ENCODE peak calls at places on chromosomes 16 and 17, in six cellular contexts. One of them, this sample, is unnamed.

GRCh38 chr17:49842846-49843245 is 5.0 kb downstream of the TAC4 start:
- DNase-seq in A549: no peak
- DNase-seq in Peyer's patch: no peak
- DNase-seq in stomach: no peak
- DNase-seq in heart left ventricle: no peak
- DNase-seq in body of pancreas: no peak
- DNase-seq in this sample: no peak

GRCh38 chr17:54992797-54993639 is 24.5 kb downstream of the STXBP4 start:
- DNase-seq in Peyer's patch: no peak
- DNase-seq in body of pancreas: no peak
- DNase-seq in heart left ventricle: no peak
- DNase-seq in A549: peak; percentile 71
- DNase-seq in stomach: no peak
- DNase-seq in this sample: no peak

GRCh38 chr17:4648741-4649140 is 7.3 kb upstream of the ALOX15 start:
- DNase-seq in A549: no peak
- DNase-seq in stomach: no peak
- DNase-seq in Peyer's patch: no peak
- DNase-seq in body of pancreas: no peak
- DNase-seq in heart left ventricle: no peak
- DNase-seq in this sample: no peak

GRCh38 chr17:57295526-57296023 is 39.3 kb downstream of the MSI2 start:
- DNase-seq in A549: peak; percentile 33
- DNase-seq in body of pancreas: no peak
- DNase-seq in heart left ventricle: no peak
- DNase-seq in Peyer's patch: no peak
- DNase-seq in stomach: no peak
- DNase-seq in this sample: no peak

GRCh38 chr16:88706288-88706964 is at the start of the genes CTU2 and RNF166:
- DNase-seq in stomach: peak; percentile 94
- DNase-seq in Peyer's patch: peak; percentile 95
- DNase-seq in heart left ventricle: peak; percentile 97
- DNase-seq in A549: peak; percentile 85
- DNase-seq in body of pancreas: peak; percentile 92
- DNase-seq in this sample: no peak

GRCh38 chr17:48643697-48644012 is 17.5 kb upstream of the HOXB9 start:
- DNase-seq in body of pancreas: no peak
- DNase-seq in stomach: no peak
- DNase-seq in heart left ventricle: no peak
- DNase-seq in A549: no peak
- DNase-seq in Peyer's patch: no peak
- DNase-seq in this sample: no peak

GRCh38 chr16:7004266-7004665 is 328.4 kb upstream of the RBFOX1 start:
- DNase-seq in Peyer's patch: no peak
- DNase-seq in body of pancreas: no peak
- DNase-seq in A549: no peak
- DNase-seq in stomach: no peak
- DNase-seq in heart left ventricle: no peak
- DNase-seq in this sample: no peak

GRCh38 chr17:73841431-73842060 is 197.3 kb upstream of the SDK2 start:
- DNase-seq in Peyer's patch: no peak
- DNase-seq in A549: peak; percentile 60
- DNase-seq in heart left ventricle: no peak
- DNase-seq in body of pancreas: no peak
- DNase-seq in stomach: no peak
- DNase-seq in this sample: no peak

GRCh38 chr17:14950216-14950615 is 314.9 kb downstream of the PMP22 start:
- DNase-seq in body of pancreas: no peak
- DNase-seq in heart left ventricle: no peak
- DNase-seq in A549: no peak
- DNase-seq in stomach: no peak
- DNase-seq in Peyer's patch: no peak
- DNase-seq in this sample: no peak

GRCh38 chr16:23858496-23859062 is 22.8 kb downstream of the PRKCB start:
- DNase-seq in A549: no peak
- DNase-seq in stomach: no peak
- DNase-seq in Peyer's patch: no peak
- DNase-seq in heart left ventricle: no peak
- DNase-seq in body of pancreas: no peak
- DNase-seq in this sample: no peak

GRCh38 chr17:9350083-9350482 is 225.5 kb downstream of the STX8 start:
- DNase-seq in stomach: no peak
- DNase-seq in body of pancreas: no peak
- DNase-seq in A549: peak; percentile 38
- DNase-seq in heart left ventricle: no peak
- DNase-seq in Peyer's patch: no peak
- DNase-seq in this sample: no peak

GRCh38 chr17:56548661-56549060 is 44.8 kb upstream of the NOG start:
- DNase-seq in A549: no peak
- DNase-seq in stomach: no peak
- DNase-seq in body of pancreas: no peak
- DNase-seq in heart left ventricle: no peak
- DNase-seq in Peyer's patch: no peak
- DNase-seq in this sample: no peak

GRCh38 chr17:50468120-50469004 is at the start of gene CHAD:
- DNase-seq in body of pancreas: no peak
- DNase-seq in heart left ventricle: no peak
- DNase-seq in stomach: no peak
- DNase-seq in Peyer's patch: no peak
- DNase-seq in A549: no peak
- DNase-seq in this sample: no peak

GRCh38 chr16:47779201-47780016 is 318.3 kb downstream of the PHKB start:
- DNase-seq in heart left ventricle: no peak
- DNase-seq in A549: peak; percentile 11
- DNase-seq in Peyer's patch: no peak
- DNase-seq in stomach: no peak
- DNase-seq in body of pancreas: peak; percentile 5
- DNase-seq in this sample: no peak

GRCh38 chr17:39863918-39864746 is at the start of gene IKZF3:
- DNase-seq in Peyer's patch: peak; percentile 81
- DNase-seq in heart left ventricle: peak; percentile 79
- DNase-seq in stomach: peak; percentile 84
- DNase-seq in A549: peak; percentile 62
- DNase-seq in body of pancreas: peak; percentile 79
- DNase-seq in this sample: no peak

GRCh38 chr16:28839899-28840298 is 6.2 kb downstream of the TUFM start:
- DNase-seq in A549: no peak
- DNase-seq in body of pancreas: no peak
- DNase-seq in Peyer's patch: no peak
- DNase-seq in stomach: no peak
- DNase-seq in heart left ventricle: no peak
- DNase-seq in this sample: no peak

DNA sequence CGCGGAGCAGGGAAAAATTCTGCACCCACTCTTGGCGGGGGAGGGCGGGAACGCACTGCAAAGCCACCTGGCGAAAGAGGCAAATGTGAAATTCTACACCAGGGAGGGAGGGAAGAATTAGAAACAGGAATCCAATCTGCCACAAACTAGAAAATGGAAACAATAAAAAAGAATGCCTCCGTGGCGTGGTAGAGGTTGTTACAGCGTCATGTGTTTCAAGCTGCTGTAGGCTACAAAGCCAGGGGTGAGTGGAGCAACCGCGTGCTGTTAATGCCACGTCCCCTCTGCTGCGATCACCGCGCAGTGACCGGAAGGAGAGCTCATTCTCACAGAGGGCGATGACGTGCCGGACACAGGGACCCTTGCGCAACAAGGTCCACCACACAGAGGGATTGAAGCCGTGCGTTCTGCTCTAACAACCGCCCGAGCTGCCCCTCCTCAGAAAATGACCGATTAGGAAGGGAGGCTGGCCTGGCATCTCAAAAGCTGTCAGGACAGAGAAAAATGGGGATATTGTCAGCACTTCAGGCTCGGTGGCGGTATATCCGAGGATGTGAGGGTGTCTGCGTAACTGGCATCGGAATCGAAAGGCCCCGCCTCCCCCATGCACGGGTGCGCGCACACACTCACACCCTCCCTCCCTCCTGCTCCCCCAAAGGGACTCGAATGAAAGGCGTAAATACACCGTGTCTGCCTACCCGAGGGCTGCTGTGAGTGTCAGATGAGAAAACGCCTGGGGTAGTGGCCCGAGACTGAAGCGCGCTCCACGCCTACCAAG is 70.8 kb upstream of the TNRC6C start:
- DNase-seq in A549: peak; percentile 64
- DNase-seq in heart left ventricle: peak; percentile 91
- DNase-seq in body of pancreas: peak; percentile 79
- DNase-seq in stomach: peak; percentile 76
- DNase-seq in Peyer's patch: peak; percentile 62
- DNase-seq in this sample: no peak
- TF ChIP-seq POLR2A in A549: no peak
- TF ChIP-seq POLR2A in heart left ventricle: peak; percentile 40
- TF ChIP-seq POLR2A in body of pancreas: peak; percentile 48
- TF ChIP-seq POLR2A in stomach: no peak
- TF ChIP-seq POLR2A in Peyer's patch: no peak
- TF ChIP-seq POLR2A in this sample: no peak

GRCh38 chr17:28225271-28225670 is 93.7 kb upstream of the TMEM97 start:
- DNase-seq in A549: no peak
- DNase-seq in body of pancreas: no peak
- DNase-seq in heart left ventricle: no peak
- DNase-seq in stomach: no peak
- DNase-seq in Peyer's patch: no peak
- DNase-seq in this sample: no peak
- H3K4me1 ChIP-seq in A549: peaks cover 14% of the 10 kb centered on the region
- H3K4me1 ChIP-seq in body of pancreas: peaks cover 45% of the 10 kb centered on the region
- H3K4me1 ChIP-seq in heart left ventricle: peaks cover 5% of the 10 kb centered on the region
- H3K4me1 ChIP-seq in stomach: peaks cover 17% of the 10 kb centered on the region
- H3K4me1 ChIP-seq in Peyer's patch: peaks cover 11% of the 10 kb centered on the region
- H3K4me1 ChIP-seq in this sample: peaks cover 13% of the 10 kb centered on the region

GRCh38 chr17:43020030-43020621 is 2.1 kb downstream of the VAT1 start:
- DNase-seq in A549: no peak
- DNase-seq in Peyer's patch: no peak
- DNase-seq in heart left ventricle: no peak
- DNase-seq in stomach: no peak
- DNase-seq in body of pancreas: no peak
- DNase-seq in this sample: no peak

GRCh38 chr17:43018932-43019331 is 3.3 kb downstream of the VAT1 start:
- DNase-seq in stomach: no peak
- DNase-seq in A549: no peak
- DNase-seq in body of pancreas: no peak
- DNase-seq in heart left ventricle: no peak
- DNase-seq in Peyer's patch: no peak
- DNase-seq in this sample: no peak

GRCh38 chr17:43019418-43019817 is 2.8 kb downstream of the VAT1 start:
- DNase-seq in stomach: no peak
- DNase-seq in Peyer's patch: no peak
- DNase-seq in body of pancreas: no peak
- DNase-seq in A549: no peak
- DNase-seq in heart left ventricle: no peak
- DNase-seq in this sample: no peak

GRCh38 chr17:43021739-43022512 is at the start of gene VAT1:
- DNase-seq in heart left ventricle: peak; percentile 91
- DNase-seq in Peyer's patch: peak; percentile 90
- DNase-seq in stomach: peak; percentile 82
- DNase-seq in body of pancreas: peak; percentile 86
- DNase-seq in A549: peak; percentile 83
- DNase-seq in this sample: no peak

GRCh38 chr17:43020789-43021738 is 1.1 kb downstream of the VAT1 start:
- DNase-seq in heart left ventricle: peak; percentile 82
- DNase-seq in A549: peak; percentile 70
- DNase-seq in body of pancreas: peak; percentile 55
- DNase-seq in stomach: peak; percentile 34
- DNase-seq in Peyer's patch: peak; percentile 70
- DNase-seq in this sample: no peak
- TF ChIP-seq POLR2A in heart left ventricle: peak; percentile 27
- TF ChIP-seq POLR2A in A549: peak; percentile 21
- TF ChIP-seq POLR2A in body of pancreas: peak; percentile 18
- TF ChIP-seq POLR2A in stomach: no peak
- TF ChIP-seq POLR2A in Peyer's patch: no peak
- TF ChIP-seq POLR2A in this sample: no peak

DNA sequence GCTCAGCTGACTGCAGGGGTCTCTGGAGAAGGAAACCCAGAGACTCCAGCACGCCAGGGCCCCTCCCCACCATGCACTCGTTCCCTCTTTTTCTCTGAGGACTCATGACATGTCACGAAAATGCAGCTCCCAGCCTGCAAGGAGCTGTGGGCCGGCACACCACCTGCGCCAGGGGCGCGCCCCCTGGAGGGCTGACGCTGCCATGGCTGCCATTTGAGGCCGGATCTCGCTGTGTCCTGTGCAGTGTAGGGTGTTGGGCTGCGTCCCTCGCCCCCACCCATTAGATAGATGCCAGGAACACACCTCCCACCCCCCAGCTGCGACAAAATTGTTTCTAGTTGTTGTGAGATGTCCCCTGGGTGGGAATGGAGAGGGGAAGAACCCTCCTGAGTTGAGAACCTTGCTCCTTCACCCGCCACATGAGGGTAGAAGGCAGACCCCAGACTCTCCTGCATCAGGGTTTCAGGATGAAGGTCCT is 8.2 kb downstream of the SYNGR2 start:
- DNase-seq in body of pancreas: peak; percentile 84
- DNase-seq in Peyer's patch: peak; percentile 86
- DNase-seq in stomach: peak; percentile 84
- DNase-seq in A549: peak; percentile 76
- DNase-seq in heart left ventricle: peak; percentile 89
- DNase-seq in this sample: no peak
- H3K4me1 ChIP-seq in body of pancreas: peaks cover 58% of the 10 kb centered on the region
- H3K4me1 ChIP-seq in Peyer's patch: peaks cover 55% of the 10 kb centered on the region
- H3K4me1 ChIP-seq in stomach: peaks cover 89% of the 10 kb centered on the region
- H3K4me1 ChIP-seq in A549: peaks cover 30% of the 10 kb centered on the region
- H3K4me1 ChIP-seq in heart left ventricle: peaks cover 9% of the 10 kb centered on the region
- H3K4me1 ChIP-seq in this sample: peaks cover 77% of the 10 kb centered on the region

This sample was measured in esophagus squamous epithelium.